ENCODE peak calls at places on chromosomes 5 and 9, in four cellular contexts. A, P, T and S are unnamed samples.

GRCh38 chr5:180370861-180371641 is 17.9 kb upstream of the GFPT2 start:
- DNase-seq in A (no peak), P (no peak), T (peak; percentile 23), S (no peak)

GRCh38 chr5:165622864-165623536 is 2117.6 kb downstream of the MAT2B start:
- DNase-seq in A (no peak), P (no peak), T (no peak), S (no peak)

GRCh38 chr5:71836547-71837112 is 117.6 kb downstream of the CARTPT start:
- DNase-seq in A (no peak), P (no peak), T (no peak), S (no peak)

GRCh38 chr9:99114846-99115500 is 10.1 kb downstream of the TGFBR1 start:
- DNase-seq in A (no peak), P (no peak), T (no peak), S (no peak)

GRCh38 chr9:36327903-36328302 is 69.7 kb upstream of the GNE start:
- DNase-seq in A (no peak), P (no peak), T (no peak), S (no peak)

GRCh38 chr9:124733964-124734740 is 37.0 kb downstream of the NR6A1 start:
- DNase-seq in A (peak; percentile 24), P (no peak), T (no peak), S (no peak)

GRCh38 chr5:124760608-124761390 is 14.4 kb upstream of the ZNF608 start:
- DNase-seq in A (no peak), P (no peak), T (no peak), S (no peak)

GRCh38 chr5:170907758-170908157 is 45.9 kb downstream of the RANBP17 start:
- DNase-seq in A (no peak), P (no peak), T (no peak), S (no peak)

GRCh38 chr5:43315262-43315661 is 2.0 kb upstream of the HMGCS1 start:
- DNase-seq in A (no peak), P (no peak), T (no peak), S (no peak)

GRCh38 chr9:38144421-38144820 is 75.4 kb upstream of the SHB start:
- DNase-seq in A (no peak), P (no peak), T (no peak), S (peak; percentile 31)

GRCh38 chr5:115033861-115034260 is 135.8 kb downstream of the TRIM36 start:
- DNase-seq in A (no peak), P (no peak), T (no peak), S (no peak)